ENCODE peak calls at places on chromosomes 4 and X, in four cellular contexts. I is transverse colon; T is cardiac muscle cell; W is activated naive CD4-positive, alpha-beta T cell treated with anti-CD3 and anti-CD28 coated beads for 36 hours. U is an unnamed sample.

GRCh38 chr4:8310306-8310705 is 40.8 kb downstream of the HTRA3 start:
- DNase-seq in I (no peak), T (no peak), W (no peak), U (no peak)

GRCh38 chrX:54452920-54453319 is 12.7 kb downstream of the TSR2 start:
- DNase-seq in I (no peak), T (peak; percentile 16), W (no peak), U (no peak)

GRCh38 chr4:85475631-85476233 is 782 bp downstream of the ARHGAP24 start:
- DNase-seq in I (no peak), T (peak; percentile 63), W (no peak), U (peak; percentile 37)

GRCh38 chr4:140764785-140765392 is 8.7 kb upstream of the TBC1D9 start:
- DNase-seq in I (no peak), T (peak; percentile 38), W (no peak), U (peak; percentile 88)

GRCh38 chrX:52865328-52865980 is 2.4 kb downstream of the XAGE3 start:
- DNase-seq in I (no peak), T (no peak), W (no peak), U (no peak)

GRCh38 chr4:89254847-89255246 is 52.8 kb downstream of the GPRIN3 start:
- DNase-seq in I (peak; percentile 40), T (peak; percentile 41), W (peak; percentile 47), U (peak; percentile 44)

GRCh38 chr4:100682477-100683218 is 164.8 kb upstream of the EMCN start:
- DNase-seq in I (no peak), T (no peak), W (no peak), U (no peak)

GRCh38 chr4:23932935-23933334 is 43.1 kb upstream of the PPARGC1A start:
- DNase-seq in I (no peak), T (no peak), W (no peak), U (no peak)

GRCh38 chr4:26459054-26459755 is 31.1 kb downstream of the CCKAR start:
- DNase-seq in I (no peak), T (peak; percentile 56), W (peak; percentile 8), U (no peak)

GRCh38 chr4:113256946-113257345 is 207.5 kb downstream of the ANK2 start:
- DNase-seq in I (no peak), T (no peak), W (no peak), U (no peak)

GRCh38 chrX:150199803-150200202 is 163.3 kb upstream of the MAMLD1 start:
- DNase-seq in I (no peak), T (no peak), W (no peak), U (no peak)

GRCh38 chr4:147336252-147336651 is 144.6 kb upstream of the EDNRA start:
- DNase-seq in I (no peak), T (no peak), W (no peak), U (no peak)

GRCh38 chrX:638482-639131 is 8.0 kb downstream of the SHOX start:
- DNase-seq in I (peak; percentile 41), T (no peak), W (no peak), U (no peak)

GRCh38 chr4:185352741-185353140 is 43.0 kb downstream of the LRP2BP start:
- DNase-seq in I (no peak), T (no peak), W (no peak), U (no peak)

GRCh38 chr4:145731026-145731425 is 51.1 kb downstream of the C4orf51 start:
- DNase-seq in I (peak; percentile 60), T (no peak), W (no peak), U (peak; percentile 72)

GRCh38 chr4:6539009-6539764 is 35.8 kb upstream of the MAN2B2 start:
- DNase-seq in I (no peak), T (no peak), W (no peak), U (no peak)

GRCh38 chr4:46393606-46394005 is 3.7 kb upstream of the GABRA2 start:
- DNase-seq in I (no peak), T (no peak), W (no peak), U (no peak)

GRCh38 chr4:81038636-81039350 is 8.3 kb downstream of the BMP3 start:
- DNase-seq in I (no peak), T (no peak), W (no peak), U (no peak)

GRCh38 chrX:9785944-9786741 is at the start of gene SHROOM2:
- DNase-seq in I (no peak), T (peak; percentile 72), W (no peak), U (peak; percentile 32)

GRCh38 chr4:89837385-89837995 is 529 bp upstream of the SNCA start:
- DNase-seq in I (no peak), T (peak; percentile 65), W (peak; percentile 53), U (peak; percentile 5)

GRCh38 chr4:138948918-138949317 is 66.7 kb upstream of the NOCT start:
- DNase-seq in I (no peak), T (peak; percentile 8), W (no peak), U (no peak)